ENCODE peak calls at places on chromosomes 2 and 18, in eight cellular contexts. G, Q, A, I, L, C, F and S are unnamed samples.

GRCh38 chr2:142536964-142537363 is 340.5 kb upstream of the KYNU start:
- DNase-seq in G (no peak), Q (no peak), A (no peak), I (no peak), L (peak; percentile 63), C (no peak), F (no peak), S (no peak)

GRCh38 chr2:150486539-150487484 is 655 bp downstream of the RND3 start:
- DNase-seq in G (peak; percentile 47), Q (peak; percentile 18), A (peak; percentile 40), I (peak; percentile 72), L (peak; percentile 62), C (peak; percentile 30), F (peak; percentile 34), S (peak; percentile 65)

GRCh38 chr2:199596549-199596948 is 138.8 kb upstream of the SATB2 start:
- DNase-seq in G (no peak), Q (no peak), A (no peak), I (peak; percentile 60), L (no peak), C (no peak), F (no peak), S (no peak)

GRCh38 chr18:36993068-36993467 is 164.1 kb downstream of the KIAA1328 start:
- DNase-seq in G (no peak), Q (no peak), A (no peak), I (no peak), L (peak; percentile 57), C (no peak), F (no peak), S (peak; percentile 42)

GRCh38 chr2:225764346-225764745 is 364.8 kb downstream of the NYAP2 start:
- DNase-seq in G (no peak), Q (no peak), A (no peak), I (no peak), L (peak; percentile 25), C (no peak), F (no peak), S (peak; percentile 25)

GRCh38 chr18:13175754-13176210 is 42.8 kb upstream of the LDLRAD4 start:
- DNase-seq in G (no peak), Q (no peak), A (no peak), I (no peak), L (no peak), C (no peak), F (no peak), S (no peak)

GRCh38 chr2:100246163-100247145 is 75.8 kb downstream of the LONRF2 start:
- DNase-seq in G (no peak), Q (no peak), A (no peak), I (peak; percentile 59), L (no peak), C (no peak), F (no peak), S (no peak)

GRCh38 chr18:59172664-59173249 is 33.1 kb downstream of the SEC11C start:
- DNase-seq in G (no peak), Q (no peak), A (no peak), I (no peak), L (no peak), C (no peak), F (no peak), S (no peak)

GRCh38 chr2:103232882-103233281 is 471.1 kb downstream of the TMEM182 start:
- DNase-seq in G (no peak), Q (no peak), A (no peak), I (no peak), L (no peak), C (no peak), F (no peak), S (no peak)

GRCh38 chr2:113692698-113693428 is 63.6 kb downstream of the SLC35F5 start:
- DNase-seq in G (no peak), Q (no peak), A (no peak), I (no peak), L (no peak), C (no peak), F (no peak), S (no peak)

GRCh38 chr2:8680931-8681760 is 710 bp upstream of the ID2 start:
- DNase-seq in G (peak; percentile 59), Q (no peak), A (peak; percentile 66), I (peak; percentile 95), L (peak; percentile 86), C (peak; percentile 71), F (peak; percentile 59), S (peak; percentile 89)

DNA sequence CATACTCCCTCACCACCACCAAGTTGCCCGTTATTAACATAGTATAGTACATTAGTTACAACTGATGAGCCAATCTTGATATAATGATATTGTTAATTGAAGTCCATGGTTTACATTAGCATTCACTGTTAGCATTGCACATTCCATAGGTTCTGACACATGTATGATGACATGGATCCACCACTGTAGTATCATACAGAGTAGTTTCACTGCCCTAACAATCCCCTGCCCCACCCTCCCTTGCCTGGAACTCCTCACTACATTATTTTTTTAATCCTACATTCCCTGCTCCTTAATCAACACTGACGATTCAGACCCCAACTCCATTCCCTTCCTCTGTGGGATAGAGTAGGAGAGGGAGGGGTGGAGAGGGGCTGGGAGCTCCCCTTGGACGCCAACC is 20.2 kb upstream of the ST3GAL5 start:
- DNase-seq in G (no peak), Q (no peak), A (no peak), I (no peak), L (no peak), C (no peak), F (no peak), S (no peak)
- H3K4me1 ChIP-seq in G (peaks cover 9% of the 10 kb centered on the region), Q (peaks cover 3% of the 10 kb centered on the region), A (peaks cover 10% of the 10 kb centered on the region), I (peaks cover 2% of the 10 kb centered on the region), L (no peaks in the 10 kb centered on the region), C (peaks cover 7% of the 10 kb centered on the region), F (peaks cover 18% of the 10 kb centered on the region), S (no peaks in the 10 kb centered on the region)

DNA sequence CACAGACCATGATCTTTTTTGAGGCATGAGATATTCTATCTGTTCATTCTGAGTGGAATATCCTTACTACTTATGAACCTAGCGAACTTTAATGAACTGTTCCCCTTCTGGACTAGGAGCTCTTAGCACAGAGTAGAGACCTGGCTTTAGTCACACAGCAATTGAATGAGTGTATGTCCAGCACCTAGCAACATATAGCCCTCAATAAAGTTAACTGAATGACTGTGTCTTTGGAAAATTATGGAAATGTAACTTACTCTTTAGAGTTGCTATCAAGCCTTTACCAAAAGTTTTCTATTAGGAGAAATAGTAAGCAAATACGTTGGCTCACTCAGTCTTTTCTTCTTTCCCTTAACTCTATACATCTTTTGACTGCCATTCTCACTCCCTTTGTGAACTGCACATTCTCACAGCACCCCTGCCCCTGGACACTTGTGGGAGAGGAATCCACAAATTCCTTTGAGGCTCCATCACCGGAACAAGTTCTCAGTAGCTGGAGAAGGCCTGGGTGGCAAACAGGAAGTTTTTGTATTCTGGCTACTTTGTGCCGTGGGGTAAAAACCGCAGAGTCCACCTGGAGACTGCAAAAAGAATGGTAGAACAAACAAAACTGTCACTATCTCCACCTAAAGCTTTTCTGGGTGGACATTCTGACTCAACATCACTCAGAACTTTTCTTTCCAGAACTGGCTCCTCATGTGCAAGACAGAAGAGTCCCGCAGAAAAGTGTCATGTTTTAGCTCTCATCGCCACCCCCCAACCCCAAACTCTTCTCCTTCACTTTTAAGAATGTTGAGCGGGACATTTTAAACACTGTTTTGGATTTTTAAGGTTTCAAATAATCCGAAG is 1.1 kb upstream of the UBE2E3 start:
- DNase-seq in G (peak; percentile 21), Q (no peak), A (no peak), I (peak; percentile 64), L (peak; percentile 88), C (no peak), F (no peak), S (peak; percentile 74)
- H3K4me3 ChIP-seq in G (no peak overlapping the region), Q (peak overlapping the region; percentile 75), A (peak overlapping the region; percentile 63), I (no peak overlapping the region), L (peak overlapping the region; percentile 57), C (peak overlapping the region; percentile 99), F (peak overlapping the region; percentile 46), S (peak overlapping the region; percentile 53)

DNA sequence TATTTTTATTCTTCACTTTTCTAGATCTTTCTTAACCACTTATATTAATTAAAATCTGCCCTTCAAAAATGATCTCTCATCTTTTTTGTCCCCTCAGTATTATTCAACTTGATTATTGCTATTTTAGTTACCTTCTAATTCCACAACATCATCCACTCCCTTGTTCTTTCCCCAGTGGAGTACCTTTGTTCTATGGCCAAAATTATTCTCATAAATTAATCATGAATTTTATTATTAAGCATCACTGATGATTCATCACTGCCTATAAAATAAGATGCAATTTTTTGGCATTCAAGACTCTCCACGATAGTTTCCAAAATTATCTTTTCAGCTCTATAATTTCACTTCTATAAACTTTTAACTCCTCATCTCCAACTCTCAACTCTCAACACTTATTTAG is 505.7 kb downstream of the SPAG16 start:
- DNase-seq in G (no peak), Q (no peak), A (no peak), I (no peak), L (no peak), C (no peak), F (no peak), S (no peak)
- H3K4me1 ChIP-seq in G (no peaks in the 10 kb centered on the region), Q (no peaks in the 10 kb centered on the region), A (no peaks in the 10 kb centered on the region), I (no peaks in the 10 kb centered on the region), L (no peaks in the 10 kb centered on the region), C (no peaks in the 10 kb centered on the region), F (no peaks in the 10 kb centered on the region), S (no peaks in the 10 kb centered on the region)

DNA sequence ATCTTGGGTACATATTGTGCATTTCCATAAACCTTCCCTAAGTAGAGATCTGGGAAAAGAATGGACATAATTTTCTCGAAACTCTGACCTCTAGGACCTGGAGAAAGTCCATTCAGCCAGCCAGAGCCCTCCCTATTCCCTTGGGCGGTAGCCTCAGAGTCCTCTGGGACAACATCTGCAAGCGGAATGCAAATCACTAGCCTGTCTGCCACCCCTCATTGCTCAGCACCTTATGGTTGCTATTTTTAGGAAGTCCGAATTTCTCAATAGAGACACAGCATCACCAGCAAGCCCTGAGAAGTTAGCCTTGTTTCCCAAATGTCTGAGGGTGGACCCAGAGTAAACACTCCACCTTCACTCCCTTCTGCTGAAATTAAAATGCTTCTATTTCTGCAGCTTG is 17.6 kb upstream of the CD28 start:
- DNase-seq in G (no peak), Q (peak; percentile 61), A (no peak), I (peak; percentile 63), L (peak; percentile 88), C (peak; percentile 55), F (peak; percentile 67), S (peak; percentile 90)
- H3K4me3 ChIP-seq in G (no peak overlapping the region), Q (no peak overlapping the region), A (no peak overlapping the region), I (no peak overlapping the region), L (no peak overlapping the region), C (no peak overlapping the region), F (no peak overlapping the region), S (no peak overlapping the region)

DNA sequence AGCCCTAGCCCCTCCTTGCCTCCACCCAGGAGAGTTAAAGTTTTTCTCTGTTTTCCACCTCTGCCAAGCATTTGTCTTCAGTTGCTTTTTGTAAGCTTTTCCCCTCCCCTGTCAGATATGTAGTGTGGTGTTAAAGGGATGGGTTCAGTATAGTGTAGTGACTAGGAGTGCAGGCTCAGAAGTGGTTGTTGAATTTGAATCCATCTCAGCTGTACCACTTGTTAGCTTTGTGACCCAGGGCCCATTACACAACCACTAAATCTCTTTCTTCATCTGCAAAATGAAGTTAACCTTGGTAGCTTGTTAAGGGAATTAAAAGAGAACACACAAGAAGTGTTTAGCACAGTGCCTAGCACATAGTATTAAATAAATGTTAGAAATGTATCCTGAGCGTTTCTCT is 56.9 kb downstream of the MAP3K20 start:
- DNase-seq in G (no peak), Q (no peak), A (no peak), I (no peak), L (no peak), C (no peak), F (no peak), S (no peak)
- H3K4me1 ChIP-seq in G (peaks cover 3% of the 10 kb centered on the region), Q (peaks cover 4% of the 10 kb centered on the region), A (peaks cover 3% of the 10 kb centered on the region), I (peaks cover 4% of the 10 kb centered on the region), L (peaks cover 5% of the 10 kb centered on the region), C (peaks cover 1% of the 10 kb centered on the region), F (peaks cover 66% of the 10 kb centered on the region), S (peaks cover 15% of the 10 kb centered on the region)